ENCODE peak calls at places on chromosomes 7 and 10, in six cellular contexts. S is CD8-positive, alpha-beta memory T cell; E is lower lobe of right lung; K is tibial artery; P is mesendoderm; W is DND-41. X is an unnamed sample. For H3K27me3, the result is how much of the 10 kb centered on the place peaks cover.

GRCh38 chr10:126511917-126512487 is 123.7 kb upstream of the ADAM12 start:
- DNase-seq in S (no peak), E (no peak), K (no peak), P (peak), W (no peak), X (no peak)

GRCh38 chr10:125153693-125154490 is 6.5 kb downstream of the CTBP2 start:
- DNase-seq in S (no peak), E (no peak), K (no peak), P (no peak), W (no peak), X (no peak)

GRCh38 chr10:16612148-16612742 is 90.6 kb upstream of the C1QL3 start:
- DNase-seq in S (no peak), E (no peak), K (no peak), P (peak), W (peak), X (no peak)

GRCh38 chr7:45180084-45180986 is 22.7 kb downstream of the RAMP3 start:
- DNase-seq in S (no peak), E (peak), K (no peak), P (no peak), W (no peak), X (peak)

GRCh38 chr10:90857635-90858488 is at the start of gene HTR7:
- DNase-seq in S (peak), E (peak), K (peak), P (peak), W (peak), X (peak)

GRCh38 chr10:63798599-63799498 is 277.6 kb downstream of the REEP3 start:
- DNase-seq in S (no peak), E (peak), K (peak), P (peak), W (no peak), X (peak)

GRCh38 chr10:132685121-132685891 is 100.6 kb downstream of the NKX6-2 start:
- DNase-seq in S (no peak), E (peak), K (peak), P (no peak), W (peak), X (peak)

GRCh38 chr10:71004176-71004575 is 115.8 kb upstream of the PCBD1 start:
- DNase-seq in S (no peak), E (no peak), K (no peak), P (no peak), W (no peak), X (no peak)

GRCh38 chr7:14734839-14735321 is 167.7 kb downstream of the DGKB start:
- DNase-seq in S (no peak), E (no peak), K (no peak), P (peak), W (no peak), X (peak)

GRCh38 chr7:91436655-91437054 is 172.4 kb downstream of the FZD1 start:
- DNase-seq in S (no peak), E (no peak), K (no peak), P (no peak), W (no peak), X (no peak)

GRCh38 chr10:43206391-43207235 is 60.3 kb downstream of the RASGEF1A start:
- DNase-seq in S (no peak), E (peak), K (peak), P (no peak), W (no peak), X (peak)

GRCh38 chr7:80249184-80249583 is 114.6 kb downstream of the GNAI1 start:
- DNase-seq in S (no peak), E (no peak), K (no peak), P (no peak), W (no peak), X (no peak)

GRCh38 chr10:130438861-130439260 is 302.7 kb downstream of the GLRX3 start:
- DNase-seq in S (no peak), E (no peak), K (no peak), P (no peak), W (no peak), X (no peak)

GRCh38 chr10:58641095-58641531 is 128.4 kb downstream of the BICC1 start:
- DNase-seq in S (no peak), E (no peak), K (no peak), P (no peak), W (no peak), X (no peak)

GRCh38 chr10:91924212-91925021 is 847 bp downstream of the BTAF1 start:
- DNase-seq in S (no peak), E (no peak), K (no peak), P (no peak), W (no peak), X (no peak)

GRCh38 chr10:57977262-57977661 is 290.4 kb downstream of the IPMK start:
- DNase-seq in S (no peak), E (no peak), K (no peak), P (no peak), W (no peak), X (no peak)

GRCh38 chr10:98016781-98017475 is 13.5 kb downstream of the CRTAC1 start:
- DNase-seq in S (no peak), E (no peak), K (no peak), P (no peak), W (no peak), X (no peak)

GRCh38 chr7:91603707-91604106 is 276.8 kb downstream of the MTERF1 start:
- DNase-seq in S (no peak), E (no peak), K (no peak), P (no peak), W (no peak), X (no peak)

GRCh38 chr7:5343893-5344292 is 61.1 kb downstream of the SLC29A4 start:
- DNase-seq in S (no peak), E (no peak), K (no peak), P (no peak), W (no peak), X (no peak)

GRCh38 chr10:28111712-28112111 is 112.8 kb upstream of the ODAD2 start:
- DNase-seq in S (no peak), E (no peak), K (no peak), P (no peak), W (no peak), X (no peak)

GRCh38 chr7:82053453-82054032 is 283.7 kb upstream of the HGF start:
- DNase-seq in S (no peak), E (no peak), K (no peak), P (no peak), W (no peak), X (no peak)

GRCh38 chr7:132446265-132446664 is 130.0 kb downstream of the PLXNA4 start:
- DNase-seq in S (no peak), E (no peak), K (no peak), P (no peak), W (no peak), X (no peak)

GRCh38 chr7:38953971-38954370 is 23.7 kb upstream of the POU6F2 start:
- DNase-seq in S (no peak), E (no peak), K (no peak), P (no peak), W (no peak), X (no peak)

GRCh38 chr10:130962240-130963051 is 349.1 kb downstream of the TCERG1L start:
- DNase-seq in S (no peak), E (no peak), K (peak), P (no peak), W (no peak), X (no peak)

GRCh38 chr7:112759905-112760304 is 30.3 kb downstream of the TMEM168 start:
- DNase-seq in S (no peak), E (no peak), K (no peak), P (no peak), W (no peak), X (no peak)

GRCh38 chr7:132771301-132771730 is 195.0 kb upstream of the PLXNA4 start:
- DNase-seq in S (peak), E (no peak), K (no peak), P (no peak), W (peak), X (no peak)

GRCh38 chr10:80070068-80070467 is 8.4 kb upstream of the TMEM254 start:
- DNase-seq in S (no peak), E (no peak), K (no peak), P (no peak), W (no peak), X (no peak)

DNA sequence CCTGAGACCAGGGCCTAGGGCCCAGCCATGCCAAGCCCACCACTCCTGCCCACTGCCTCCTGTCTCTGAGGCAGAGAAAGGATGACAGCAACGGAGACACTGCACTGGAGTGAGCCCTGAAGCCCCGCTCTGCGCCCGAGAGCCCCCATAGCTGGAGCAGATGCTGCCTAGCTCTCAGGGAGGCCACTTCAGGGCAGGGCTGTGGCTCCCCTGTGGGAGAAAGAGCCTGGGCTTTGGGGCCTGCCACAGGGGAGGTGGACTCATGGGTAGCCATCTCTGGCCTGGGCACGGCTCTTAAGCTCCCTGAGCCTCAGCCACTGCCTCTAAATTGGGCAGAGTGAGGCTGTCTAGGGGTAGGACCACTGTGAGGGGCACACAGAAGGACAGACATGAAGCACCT is 214.2 kb downstream of the GRID1 start:
- DNase-seq in S (no peak), E (no peak), K (no peak), P (no peak), W (no peak), X (no peak)
- H3K4me3 ChIP-seq in S (no peak), E (no peak), K (no peak), P (no peak), W (no peak), X (no peak)

GRCh38 chr7:35975851-35976454 is 175.1 kb downstream of the SEPTIN7 start:
- DNase-seq in S (peak), E (no peak), K (no peak), P (peak), W (peak), X (no peak)
- H3K27me3 ChIP-seq in S (under half), E (under half), K (under half), P (under half), W (under half), X (under half)

GRCh38 chr10:19488592-19489280 is 327.5 kb upstream of the PLXDC2 start:
- DNase-seq in S (no peak), E (peak), K (no peak), P (peak), W (no peak), X (peak)
- H3K4me3 ChIP-seq in S (no peak), E (peak), K (peak), P (no peak), W (no peak), X (no peak)

DNA sequence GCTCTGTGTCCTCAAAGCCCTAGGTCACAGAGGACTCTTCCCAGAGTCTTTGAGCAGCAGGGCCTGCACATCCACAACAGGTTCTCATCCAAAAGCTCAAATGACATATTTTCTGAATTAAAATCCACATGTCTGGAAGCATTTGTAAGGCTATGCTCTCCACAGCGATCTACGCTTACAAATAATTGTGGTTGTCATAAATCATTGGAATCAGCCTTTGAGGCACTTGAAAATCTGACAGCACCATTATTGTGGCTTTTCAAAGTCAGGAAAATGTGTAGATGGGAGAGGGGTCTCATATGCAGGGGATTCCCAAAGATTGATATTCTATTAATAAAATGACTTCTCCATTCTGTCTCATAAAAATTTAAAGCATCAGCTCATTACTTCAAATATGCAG is 16.3 kb downstream of the GPR26 start:
- DNase-seq in S (no peak), E (no peak), K (no peak), P (no peak), W (no peak), X (no peak)
- H3K27me3 ChIP-seq in S (under half), E (under half), K (under half), P (under half), W (under half), X (under half)

GRCh38 chr7:40733578-40733977 is 598.8 kb downstream of the SUGCT start:
- DNase-seq in S (no peak), E (no peak), K (no peak), P (no peak), W (peak), X (no peak)

GRCh38 chr7:40733111-40733510 is 598.3 kb downstream of the SUGCT start:
- DNase-seq in S (no peak), E (no peak), K (no peak), P (peak), W (no peak), X (no peak)
- H3K4me3 ChIP-seq in S (no peak), E (no peak), K (no peak), P (no peak), W (no peak), X (no peak)

GRCh38 chr7:157594306-157594705 is 257.5 kb downstream of the DNAJB6 start:
- DNase-seq in S (no peak), E (no peak), K (no peak), P (no peak), W (no peak), X (no peak)
- H3K27me3 ChIP-seq in S (under half), E (under half), K (under half), P (under half), W (under half), X (under half)

GRCh38 chr10:104642001-104642270 is 846 bp downstream of the SORCS3 start:
- DNase-seq in S (no peak), E (no peak), K (no peak), P (peak), W (no peak), X (no peak)

GRCh38 chr10:104641150-104642000 is at the start of gene SORCS3:
- DNase-seq in S (no peak), E (no peak), K (no peak), P (peak), W (no peak), X (peak)

GRCh38 chr10:104643023-104643663 is 2.1 kb downstream of the SORCS3 start:
- DNase-seq in S (no peak), E (no peak), K (no peak), P (no peak), W (no peak), X (no peak)

GRCh38 chr10:104640339-104641149 is 546 bp upstream of the SORCS3 start:
- DNase-seq in S (no peak), E (no peak), K (no peak), P (peak), W (no peak), X (no peak)

GRCh38 chr10:104642311-104643022 is 1.4 kb downstream of the SORCS3 start:
- DNase-seq in S (no peak), E (peak), K (no peak), P (peak), W (no peak), X (no peak)
- H3K4me3 ChIP-seq in S (no peak), E (no peak), K (no peak), P (peak), W (no peak), X (no peak)

GRCh38 chr7:158067931-158068482 is 519.6 kb downstream of the PTPRN2 start:
- DNase-seq in S (no peak), E (no peak), K (no peak), P (no peak), W (no peak), X (peak)

GRCh38 chr7:158065340-158065739 is 522.3 kb downstream of the PTPRN2 start:
- DNase-seq in S (no peak), E (no peak), K (no peak), P (no peak), W (no peak), X (no peak)

GRCh38 chr7:158066085-158066484 is 521.5 kb downstream of the PTPRN2 start:
- DNase-seq in S (no peak), E (no peak), K (no peak), P (no peak), W (no peak), X (peak)

GRCh38 chr7:158064631-158065030 is 523.0 kb downstream of the PTPRN2 start:
- DNase-seq in S (no peak), E (no peak), K (no peak), P (no peak), W (no peak), X (peak)

DNA sequence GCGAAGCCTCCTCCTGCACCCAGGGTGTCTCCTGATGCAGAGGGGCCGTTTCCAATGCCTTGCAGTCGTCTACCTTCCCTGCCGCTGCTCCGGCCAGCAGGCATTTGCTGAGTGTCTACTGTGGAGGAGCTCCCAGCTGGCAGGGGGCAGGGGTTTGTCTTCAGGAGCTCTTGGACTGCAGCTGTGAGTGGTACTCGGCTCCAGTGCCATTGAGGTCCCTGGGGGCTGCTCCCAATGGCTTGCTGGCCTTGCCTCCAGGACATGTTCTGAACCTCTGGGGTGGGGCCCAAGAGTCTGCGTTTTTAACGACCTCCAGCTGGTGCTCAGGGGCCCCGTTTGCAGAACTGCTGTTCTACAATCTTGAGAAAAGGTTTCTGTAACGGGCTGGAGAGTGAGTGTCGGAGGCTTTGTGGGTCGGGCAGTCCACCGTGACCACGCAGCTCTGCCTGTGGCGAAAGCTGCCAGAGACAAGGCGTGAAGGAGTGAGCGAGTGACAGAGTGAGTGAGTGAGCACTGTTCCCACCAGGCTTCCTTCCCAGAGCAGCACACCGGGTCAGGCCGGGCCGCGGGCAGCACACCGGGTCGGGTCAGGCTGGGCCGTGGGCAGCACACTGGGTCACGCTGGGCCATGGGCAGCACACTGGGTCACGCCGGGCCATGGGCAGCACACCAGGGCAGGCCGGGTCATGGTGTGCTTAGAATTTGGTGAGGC is 520.2 kb downstream of the PTPRN2 start:
- DNase-seq in S (no peak), E (no peak), K (no peak), P (no peak), W (no peak), X (peak)
- H3K27me3 ChIP-seq in S (under half), E (under half), K (under half), P (under half), W (under half), X (under half)

X was measured in left lung.